ENCODE peak calls at places on chromosomes 7 and 10, in nine cellular contexts. One of them, this sample, is unnamed.

GRCh38 chr10:74049995-74050394 is 52.1 kb downstream of the VCL start:
- DNase-seq in H7: no peak
- DNase-seq in stimulated activated CD8-positive, alpha-beta memory T cell treated with anti-CD3 and anti-CD28 coated beads, Interleukin-7, amount 100 ng/mL, for 4 hours: no peak
- DNase-seq in A549: no peak
- DNase-seq in NCI-H345: no peak
- DNase-seq in left ventricle myocardium superior: no peak
- DNase-seq in NCI-H774: no peak
- DNase-seq in GM12865: no peak
- DNase-seq in GOT3: no peak
- DNase-seq in this sample: no peak

GRCh38 chr7:47067215-47067614 is 514.7 kb downstream of the TNS3 start:
- DNase-seq in A549: no peak
- DNase-seq in GOT3: no peak
- DNase-seq in NCI-H774: no peak
- DNase-seq in H7: no peak
- DNase-seq in left ventricle myocardium superior: no peak
- DNase-seq in GM12865: no peak
- DNase-seq in stimulated activated CD8-positive, alpha-beta memory T cell treated with anti-CD3 and anti-CD28 coated beads, Interleukin-7, amount 100 ng/mL, for 4 hours: no peak
- DNase-seq in NCI-H345: no peak
- DNase-seq in this sample: no peak

GRCh38 chr10:82206831-82207230 is 331.8 kb downstream of the NRG3 start:
- DNase-seq in A549: no peak
- DNase-seq in left ventricle myocardium superior: no peak
- DNase-seq in NCI-H345: no peak
- DNase-seq in H7: no peak
- DNase-seq in NCI-H774: no peak
- DNase-seq in GOT3: no peak
- DNase-seq in GM12865: no peak
- DNase-seq in stimulated activated CD8-positive, alpha-beta memory T cell treated with anti-CD3 and anti-CD28 coated beads, Interleukin-7, amount 100 ng/mL, for 4 hours: no peak
- DNase-seq in this sample: no peak

GRCh38 chr7:70598976-70599375 is 533.0 kb upstream of the GALNT17 start:
- DNase-seq in NCI-H774: peak; percentile 44
- DNase-seq in left ventricle myocardium superior: no peak
- DNase-seq in NCI-H345: peak; percentile 82
- DNase-seq in A549: no peak
- DNase-seq in H7: no peak
- DNase-seq in GOT3: no peak
- DNase-seq in GM12865: no peak
- DNase-seq in stimulated activated CD8-positive, alpha-beta memory T cell treated with anti-CD3 and anti-CD28 coated beads, Interleukin-7, amount 100 ng/mL, for 4 hours: no peak
- DNase-seq in this sample: no peak

GRCh38 chr10:94116848-94117247 is 123.1 kb downstream of the PLCE1 start:
- DNase-seq in H7: no peak
- DNase-seq in NCI-H774: no peak
- DNase-seq in NCI-H345: no peak
- DNase-seq in left ventricle myocardium superior: no peak
- DNase-seq in GM12865: no peak
- DNase-seq in A549: no peak
- DNase-seq in GOT3: no peak
- DNase-seq in stimulated activated CD8-positive, alpha-beta memory T cell treated with anti-CD3 and anti-CD28 coated beads, Interleukin-7, amount 100 ng/mL, for 4 hours: no peak
- DNase-seq in this sample: no peak

GRCh38 chr10:133361773-133362441 is 4.1 kb upstream of the FUOM start:
- DNase-seq in A549: no peak
- DNase-seq in left ventricle myocardium superior: no peak
- DNase-seq in NCI-H774: no peak
- DNase-seq in GOT3: no peak
- DNase-seq in stimulated activated CD8-positive, alpha-beta memory T cell treated with anti-CD3 and anti-CD28 coated beads, Interleukin-7, amount 100 ng/mL, for 4 hours: no peak
- DNase-seq in H7: no peak
- DNase-seq in GM12865: peak; percentile 34
- DNase-seq in NCI-H345: no peak
- DNase-seq in this sample: no peak

GRCh38 chr10:126431816-126432215 is 43.5 kb upstream of the ADAM12 start:
- DNase-seq in NCI-H345: no peak
- DNase-seq in left ventricle myocardium superior: no peak
- DNase-seq in GOT3: no peak
- DNase-seq in GM12865: no peak
- DNase-seq in H7: no peak
- DNase-seq in stimulated activated CD8-positive, alpha-beta memory T cell treated with anti-CD3 and anti-CD28 coated beads, Interleukin-7, amount 100 ng/mL, for 4 hours: no peak
- DNase-seq in A549: no peak
- DNase-seq in NCI-H774: no peak
- DNase-seq in this sample: no peak

GRCh38 chr10:115129752-115130151 is 36.6 kb downstream of the ATRNL1 start:
- DNase-seq in A549: no peak
- DNase-seq in left ventricle myocardium superior: no peak
- DNase-seq in H7: peak; percentile 2
- DNase-seq in GOT3: no peak
- DNase-seq in GM12865: peak; percentile 28
- DNase-seq in NCI-H774: no peak
- DNase-seq in stimulated activated CD8-positive, alpha-beta memory T cell treated with anti-CD3 and anti-CD28 coated beads, Interleukin-7, amount 100 ng/mL, for 4 hours: no peak
- DNase-seq in NCI-H345: peak; percentile 9
- DNase-seq in this sample: no peak

GRCh38 chr7:7399707-7400106 is 136.0 kb downstream of the COL28A1 start:
- DNase-seq in left ventricle myocardium superior: no peak
- DNase-seq in GM12865: no peak
- DNase-seq in H7: no peak
- DNase-seq in GOT3: no peak
- DNase-seq in NCI-H774: no peak
- DNase-seq in A549: no peak
- DNase-seq in NCI-H345: no peak
- DNase-seq in stimulated activated CD8-positive, alpha-beta memory T cell treated with anti-CD3 and anti-CD28 coated beads, Interleukin-7, amount 100 ng/mL, for 4 hours: no peak
- DNase-seq in this sample: no peak

GRCh38 chr7:114630186-114630824 is 215.7 kb downstream of the FOXP2 start:
- DNase-seq in GOT3: no peak
- DNase-seq in H7: no peak
- DNase-seq in stimulated activated CD8-positive, alpha-beta memory T cell treated with anti-CD3 and anti-CD28 coated beads, Interleukin-7, amount 100 ng/mL, for 4 hours: no peak
- DNase-seq in GM12865: peak; percentile 26
- DNase-seq in NCI-H345: peak; percentile 44
- DNase-seq in A549: no peak
- DNase-seq in NCI-H774: no peak
- DNase-seq in left ventricle myocardium superior: no peak
- DNase-seq in this sample: no peak

GRCh38 chr10:124696446-124697392 is 47.5 kb downstream of the FAM53B start:
- DNase-seq in GM12865: peak; percentile 82
- DNase-seq in A549: no peak
- DNase-seq in stimulated activated CD8-positive, alpha-beta memory T cell treated with anti-CD3 and anti-CD28 coated beads, Interleukin-7, amount 100 ng/mL, for 4 hours: no peak
- DNase-seq in NCI-H345: no peak
- DNase-seq in GOT3: no peak
- DNase-seq in left ventricle myocardium superior: peak; percentile 16
- DNase-seq in H7: no peak
- DNase-seq in NCI-H774: no peak
- DNase-seq in this sample: no peak

GRCh38 chr7:17498230-17498629 is 199.8 kb downstream of the AHR start:
- DNase-seq in GOT3: no peak
- DNase-seq in A549: no peak
- DNase-seq in NCI-H774: no peak
- DNase-seq in stimulated activated CD8-positive, alpha-beta memory T cell treated with anti-CD3 and anti-CD28 coated beads, Interleukin-7, amount 100 ng/mL, for 4 hours: no peak
- DNase-seq in GM12865: no peak
- DNase-seq in left ventricle myocardium superior: no peak
- DNase-seq in NCI-H345: no peak
- DNase-seq in H7: no peak
- DNase-seq in this sample: no peak

GRCh38 chr7:155214328-155214986 is 83.2 kb upstream of the INSIG1 start:
- DNase-seq in H7: peak; percentile 70
- DNase-seq in GM12865: no peak
- DNase-seq in NCI-H345: peak; percentile 77
- DNase-seq in stimulated activated CD8-positive, alpha-beta memory T cell treated with anti-CD3 and anti-CD28 coated beads, Interleukin-7, amount 100 ng/mL, for 4 hours: no peak
- DNase-seq in A549: no peak
- DNase-seq in GOT3: no peak
- DNase-seq in NCI-H774: peak; percentile 28
- DNase-seq in left ventricle myocardium superior: no peak
- DNase-seq in this sample: no peak

GRCh38 chr10:22899307-22899706 is 28.5 kb upstream of the ARMC3 start:
- DNase-seq in H7: no peak
- DNase-seq in NCI-H774: no peak
- DNase-seq in stimulated activated CD8-positive, alpha-beta memory T cell treated with anti-CD3 and anti-CD28 coated beads, Interleukin-7, amount 100 ng/mL, for 4 hours: no peak
- DNase-seq in left ventricle myocardium superior: no peak
- DNase-seq in GM12865: no peak
- DNase-seq in NCI-H345: no peak
- DNase-seq in A549: no peak
- DNase-seq in GOT3: no peak
- DNase-seq in this sample: no peak

GRCh38 chr7:2966466-2967078 is 77.1 kb downstream of the CARD11 start:
- DNase-seq in stimulated activated CD8-positive, alpha-beta memory T cell treated with anti-CD3 and anti-CD28 coated beads, Interleukin-7, amount 100 ng/mL, for 4 hours: no peak
- DNase-seq in GOT3: no peak
- DNase-seq in A549: no peak
- DNase-seq in NCI-H774: no peak
- DNase-seq in GM12865: no peak
- DNase-seq in left ventricle myocardium superior: no peak
- DNase-seq in NCI-H345: no peak
- DNase-seq in H7: no peak
- DNase-seq in this sample: no peak

GRCh38 chr10:3068201-3068967 is 1.0 kb downstream of the PFKP start:
- DNase-seq in A549: no peak
- DNase-seq in NCI-H345: peak; percentile 46
- DNase-seq in GOT3: no peak
- DNase-seq in GM12865: peak; percentile 81
- DNase-seq in stimulated activated CD8-positive, alpha-beta memory T cell treated with anti-CD3 and anti-CD28 coated beads, Interleukin-7, amount 100 ng/mL, for 4 hours: peak; percentile 47
- DNase-seq in H7: peak; percentile 85
- DNase-seq in NCI-H774: peak; percentile 34
- DNase-seq in left ventricle myocardium superior: peak; percentile 83
- DNase-seq in this sample: peak; percentile 24

GRCh38 chr10:123165445-123166072 is 11.4 kb downstream of the BUB3 start:
- DNase-seq in stimulated activated CD8-positive, alpha-beta memory T cell treated with anti-CD3 and anti-CD28 coated beads, Interleukin-7, amount 100 ng/mL, for 4 hours: no peak
- DNase-seq in A549: no peak
- DNase-seq in NCI-H345: no peak
- DNase-seq in GM12865: no peak
- DNase-seq in left ventricle myocardium superior: no peak
- DNase-seq in GOT3: no peak
- DNase-seq in H7: peak; percentile 13
- DNase-seq in NCI-H774: no peak
- DNase-seq in this sample: no peak

GRCh38 chr7:127879436-127879835 is 151.8 kb downstream of the LRRC4 start:
- DNase-seq in GM12865: no peak
- DNase-seq in left ventricle myocardium superior: no peak
- DNase-seq in NCI-H345: no peak
- DNase-seq in H7: no peak
- DNase-seq in stimulated activated CD8-positive, alpha-beta memory T cell treated with anti-CD3 and anti-CD28 coated beads, Interleukin-7, amount 100 ng/mL, for 4 hours: no peak
- DNase-seq in A549: no peak
- DNase-seq in GOT3: no peak
- DNase-seq in NCI-H774: no peak
- DNase-seq in this sample: no peak

GRCh38 chr7:84921154-84921553 is 265.7 kb downstream of the SEMA3D start:
- DNase-seq in NCI-H345: no peak
- DNase-seq in A549: no peak
- DNase-seq in GM12865: no peak
- DNase-seq in stimulated activated CD8-positive, alpha-beta memory T cell treated with anti-CD3 and anti-CD28 coated beads, Interleukin-7, amount 100 ng/mL, for 4 hours: no peak
- DNase-seq in NCI-H774: no peak
- DNase-seq in GOT3: no peak
- DNase-seq in H7: no peak
- DNase-seq in left ventricle myocardium superior: no peak
- DNase-seq in this sample: no peak

GRCh38 chr7:83579740-83580139 is 69.2 kb downstream of the SEMA3E start:
- DNase-seq in NCI-H345: no peak
- DNase-seq in H7: no peak
- DNase-seq in A549: no peak
- DNase-seq in GM12865: no peak
- DNase-seq in left ventricle myocardium superior: no peak
- DNase-seq in GOT3: no peak
- DNase-seq in NCI-H774: no peak
- DNase-seq in stimulated activated CD8-positive, alpha-beta memory T cell treated with anti-CD3 and anti-CD28 coated beads, Interleukin-7, amount 100 ng/mL, for 4 hours: no peak
- DNase-seq in this sample: no peak

GRCh38 chr7:70788276-70788675 is 343.7 kb upstream of the GALNT17 start:
- DNase-seq in H7: peak; percentile 51
- DNase-seq in GOT3: no peak
- DNase-seq in left ventricle myocardium superior: no peak
- DNase-seq in A549: no peak
- DNase-seq in NCI-H345: no peak
- DNase-seq in GM12865: no peak
- DNase-seq in stimulated activated CD8-positive, alpha-beta memory T cell treated with anti-CD3 and anti-CD28 coated beads, Interleukin-7, amount 100 ng/mL, for 4 hours: no peak
- DNase-seq in NCI-H774: no peak
- DNase-seq in this sample: no peak

GRCh38 chr10:97943294-97943693 is 87.1 kb downstream of the CRTAC1 start:
- DNase-seq in GOT3: no peak
- DNase-seq in NCI-H345: no peak
- DNase-seq in GM12865: no peak
- DNase-seq in A549: no peak
- DNase-seq in NCI-H774: no peak
- DNase-seq in H7: no peak
- DNase-seq in stimulated activated CD8-positive, alpha-beta memory T cell treated with anti-CD3 and anti-CD28 coated beads, Interleukin-7, amount 100 ng/mL, for 4 hours: no peak
- DNase-seq in left ventricle myocardium superior: no peak
- DNase-seq in this sample: no peak

GRCh38 chr7:1912472-1913289 is 242.6 kb downstream of the ELFN1 start:
- DNase-seq in NCI-H774: no peak
- DNase-seq in GM12865: no peak
- DNase-seq in stimulated activated CD8-positive, alpha-beta memory T cell treated with anti-CD3 and anti-CD28 coated beads, Interleukin-7, amount 100 ng/mL, for 4 hours: no peak
- DNase-seq in H7: peak; percentile 82
- DNase-seq in NCI-H345: no peak
- DNase-seq in A549: no peak
- DNase-seq in left ventricle myocardium superior: peak; percentile 60
- DNase-seq in GOT3: no peak
- DNase-seq in this sample: no peak

GRCh38 chr10:50885097-50885859 is at the start of gene A1CF:
- DNase-seq in NCI-H774: no peak
- DNase-seq in GOT3: no peak
- DNase-seq in NCI-H345: no peak
- DNase-seq in GM12865: no peak
- DNase-seq in stimulated activated CD8-positive, alpha-beta memory T cell treated with anti-CD3 and anti-CD28 coated beads, Interleukin-7, amount 100 ng/mL, for 4 hours: no peak
- DNase-seq in A549: no peak
- DNase-seq in left ventricle myocardium superior: no peak
- DNase-seq in H7: no peak
- DNase-seq in this sample: no peak

GRCh38 chr7:31307941-31308340 is 32.6 kb downstream of the NEUROD6 start:
- DNase-seq in left ventricle myocardium superior: no peak
- DNase-seq in A549: no peak
- DNase-seq in GM12865: no peak
- DNase-seq in NCI-H774: no peak
- DNase-seq in NCI-H345: no peak
- DNase-seq in stimulated activated CD8-positive, alpha-beta memory T cell treated with anti-CD3 and anti-CD28 coated beads, Interleukin-7, amount 100 ng/mL, for 4 hours: no peak
- DNase-seq in GOT3: no peak
- DNase-seq in H7: no peak
- DNase-seq in this sample: no peak

GRCh38 chr7:121547341-121548092 is 151.4 kb upstream of the FAM3C start:
- DNase-seq in GOT3: no peak
- DNase-seq in stimulated activated CD8-positive, alpha-beta memory T cell treated with anti-CD3 and anti-CD28 coated beads, Interleukin-7, amount 100 ng/mL, for 4 hours: no peak
- DNase-seq in H7: peak; percentile 24
- DNase-seq in left ventricle myocardium superior: no peak
- DNase-seq in NCI-H774: peak; percentile 61
- DNase-seq in A549: peak; percentile 59
- DNase-seq in GM12865: peak; percentile 69
- DNase-seq in NCI-H345: peak; percentile 53
- DNase-seq in this sample: peak; percentile 89

GRCh38 chr7:87216701-87217508 is 2.6 kb downstream of the TMEM243 start:
- DNase-seq in GOT3: no peak
- DNase-seq in stimulated activated CD8-positive, alpha-beta memory T cell treated with anti-CD3 and anti-CD28 coated beads, Interleukin-7, amount 100 ng/mL, for 4 hours: peak; percentile 37
- DNase-seq in GM12865: peak; percentile 93
- DNase-seq in NCI-H774: no peak
- DNase-seq in A549: no peak
- DNase-seq in NCI-H345: no peak
- DNase-seq in H7: no peak
- DNase-seq in left ventricle myocardium superior: no peak
- DNase-seq in this sample: no peak

GRCh38 chr10:89360153-89360552 is 17.7 kb upstream of the IFIT1B start:
- DNase-seq in GM12865: no peak
- DNase-seq in GOT3: no peak
- DNase-seq in stimulated activated CD8-positive, alpha-beta memory T cell treated with anti-CD3 and anti-CD28 coated beads, Interleukin-7, amount 100 ng/mL, for 4 hours: no peak
- DNase-seq in H7: no peak
- DNase-seq in NCI-H345: no peak
- DNase-seq in NCI-H774: no peak
- DNase-seq in A549: no peak
- DNase-seq in left ventricle myocardium superior: no peak
- DNase-seq in this sample: no peak

GRCh38 chr10:30788307-30788706 is 158.8 kb upstream of the LYZL2 start:
- DNase-seq in H7: no peak
- DNase-seq in A549: no peak
- DNase-seq in NCI-H345: no peak
- DNase-seq in GM12865: no peak
- DNase-seq in stimulated activated CD8-positive, alpha-beta memory T cell treated with anti-CD3 and anti-CD28 coated beads, Interleukin-7, amount 100 ng/mL, for 4 hours: no peak
- DNase-seq in GOT3: no peak
- DNase-seq in left ventricle myocardium superior: no peak
- DNase-seq in NCI-H774: no peak
- DNase-seq in this sample: no peak

GRCh38 chr10:86364551-86365345 is 1.8 kb downstream of the GRID1 start:
- DNase-seq in stimulated activated CD8-positive, alpha-beta memory T cell treated with anti-CD3 and anti-CD28 coated beads, Interleukin-7, amount 100 ng/mL, for 4 hours: no peak
- DNase-seq in H7: peak; percentile 89
- DNase-seq in NCI-H774: no peak
- DNase-seq in GOT3: no peak
- DNase-seq in GM12865: no peak
- DNase-seq in left ventricle myocardium superior: no peak
- DNase-seq in A549: no peak
- DNase-seq in NCI-H345: no peak
- DNase-seq in this sample: no peak

GRCh38 chr10:101708073-101708472 is 13.1 kb upstream of the FBXW4 start:
- DNase-seq in NCI-H345: no peak
- DNase-seq in H7: no peak
- DNase-seq in stimulated activated CD8-positive, alpha-beta memory T cell treated with anti-CD3 and anti-CD28 coated beads, Interleukin-7, amount 100 ng/mL, for 4 hours: no peak
- DNase-seq in GM12865: no peak
- DNase-seq in GOT3: no peak
- DNase-seq in NCI-H774: no peak
- DNase-seq in A549: no peak
- DNase-seq in left ventricle myocardium superior: no peak
- DNase-seq in this sample: no peak

This sample was measured in SW 1271.